ENCODE peak calls at places on chromosomes 4 and X, in six cellular contexts. L, Q, G, M, V and F are unnamed samples.

GRCh38 chrX:50680990-50681389 is 133.0 kb downstream of the SHROOM4 start:
- DNase-seq in Q (no peak), V (no peak), M (no peak), L (no peak), G (no peak), F (no peak)

GRCh38 chrX:87489071-87489470 is 28.5 kb upstream of the KLHL4 start:
- DNase-seq in L (no peak), G (no peak), V (no peak), Q (no peak), M (no peak), F (no peak)

GRCh38 chrX:9525511-9526248 is 60.8 kb downstream of the TBL1X start:
- DNase-seq in G (no peak), L (no peak), V (peak; percentile 68), Q (peak; percentile 53), M (no peak), F (no peak)

GRCh38 chr4:38663021-38663800 is 788 bp upstream of the KLF3 start:
- DNase-seq in G (peak; percentile 37), Q (peak; percentile 87), M (no peak), L (no peak), V (peak; percentile 44), F (no peak)

GRCh38 chr4:133801858-133802257 is 399.7 kb downstream of the PABPC4L start:
- DNase-seq in G (no peak), Q (no peak), V (no peak), L (no peak), M (no peak), F (no peak)

GRCh38 chr4:145531193-145531592 is 49.5 kb downstream of the SMAD1 start:
- DNase-seq in L (peak; percentile 72), G (peak; percentile 20), Q (no peak), V (peak; percentile 36), M (no peak), F (no peak)

GRCh38 chrX:136347706-136348105 is 46.9 kb downstream of the ADGRG4 start:
- DNase-seq in Q (no peak), L (no peak), M (no peak), G (no peak), V (no peak), F (no peak)

GRCh38 chr4:53651142-53651720 is 59.9 kb upstream of the LNX1 start:
- DNase-seq in L (peak; percentile 54), Q (no peak), G (peak; percentile 61), M (peak; percentile 43), V (no peak), F (no peak)

GRCh38 chr4:150158041-150158440 is 79.8 kb downstream of the DCLK2 start:
- DNase-seq in Q (no peak), L (no peak), M (no peak), V (no peak), G (no peak), F (no peak)

GRCh38 chr4:114077610-114078009 is 98.2 kb upstream of the ARSJ start:
- DNase-seq in G (peak; percentile 5), L (no peak), M (no peak), V (no peak), Q (no peak), F (peak; percentile 58)

GRCh38 chr4:139887378-139887801 is 221.8 kb downstream of the MGST2 start:
- DNase-seq in V (no peak), M (no peak), Q (no peak), L (no peak), G (no peak), F (no peak)

GRCh38 chr4:121190389-121190788 is 26.3 kb upstream of the TNIP3 start:
- DNase-seq in M (no peak), L (no peak), Q (no peak), V (no peak), G (no peak), F (no peak)
- H3K4me3 ChIP-seq in M (no peak overlapping the region), L (no peak overlapping the region), Q (no peak overlapping the region), V (no peak overlapping the region), G (no peak overlapping the region), F (no peak overlapping the region)

GRCh38 chr4:24980064-24980690 is 50.6 kb downstream of the LGI2 start:
- DNase-seq in G (peak; percentile 71), M (no peak), L (peak; percentile 51), Q (peak; percentile 68), V (peak; percentile 54), F (peak; percentile 39)
- H3K4me3 ChIP-seq in G (no peak overlapping the region), M (peak overlapping the region; percentile 13), L (peak overlapping the region; percentile 45), Q (no peak overlapping the region), V (no peak overlapping the region), F (no peak overlapping the region)

GRCh38 chrX:125203379-125203736 is 116.3 kb upstream of the TEX13C start:
- DNase-seq in Q (peak; percentile 18), L (peak; percentile 17), V (no peak), M (no peak), G (no peak), F (no peak)

GRCh38 chrX:125202486-125203378 is 116.9 kb upstream of the TEX13C start:
- DNase-seq in L (peak; percentile 33), G (peak; percentile 1), Q (peak; percentile 0), M (no peak), V (no peak), F (no peak)

GRCh38 chrX:125205084-125205917 is 114.4 kb upstream of the TEX13C start:
- DNase-seq in L (peak; percentile 66), Q (peak; percentile 74), M (peak; percentile 24), G (peak; percentile 64), V (no peak), F (no peak)

GRCh38 chrX:125203737-125204578 is 115.7 kb upstream of the TEX13C start:
- DNase-seq in V (no peak), M (peak; percentile 19), G (peak; percentile 8), Q (peak; percentile 56), L (peak; percentile 33), F (no peak)

DNA sequence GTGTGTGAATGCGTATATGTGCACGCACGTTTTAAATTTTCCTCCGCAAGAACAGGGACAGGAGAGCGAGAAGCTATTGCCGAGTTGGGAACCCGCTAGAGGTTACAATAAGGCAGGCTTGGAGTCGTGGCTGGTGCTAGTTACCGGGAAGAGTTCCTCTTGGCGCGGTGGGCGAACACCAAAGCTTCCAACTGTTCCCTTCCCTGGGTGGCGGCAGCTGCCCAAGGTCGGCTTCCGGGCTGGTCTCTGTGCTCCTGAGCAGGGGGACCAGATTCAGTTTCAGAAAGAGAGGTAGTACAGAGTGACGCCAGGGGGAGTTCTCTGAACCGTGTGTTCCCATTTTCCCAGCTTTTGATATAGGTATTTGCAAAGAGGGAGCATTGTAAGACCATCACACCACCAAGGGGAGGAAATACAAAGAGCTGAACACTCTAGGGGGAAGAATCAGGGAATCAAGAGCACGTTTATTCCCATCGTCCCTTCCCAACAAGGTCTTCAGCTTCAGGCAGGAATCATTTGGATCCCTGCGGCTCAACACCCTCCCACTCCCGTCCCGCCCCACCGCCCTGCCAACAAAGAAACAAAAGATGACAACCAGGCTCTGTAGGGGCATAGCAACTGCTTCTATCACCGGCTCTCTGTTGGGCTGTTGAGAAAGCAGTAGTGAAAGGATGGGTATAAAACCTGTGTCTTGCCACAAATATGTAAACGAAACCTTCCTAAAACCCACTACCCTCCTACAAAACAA is 113.6 kb upstream of the TEX13C start:
- DNase-seq in V (no peak), G (peak; percentile 2), Q (peak; percentile 54), M (no peak), L (peak; percentile 18), F (no peak)
- H3K4me3 ChIP-seq in V (no peak overlapping the region), G (no peak overlapping the region), Q (peak overlapping the region; percentile 35), M (peak overlapping the region; percentile 35), L (peak overlapping the region; percentile 47), F (no peak overlapping the region)

GRCh38 chrX:43313035-43313434 is 343.1 kb upstream of the MAOA start:
- DNase-seq in G (no peak), V (no peak), Q (no peak), L (no peak), M (no peak), F (no peak)
- H3K4me3 ChIP-seq in G (no peak overlapping the region), V (no peak overlapping the region), Q (no peak overlapping the region), L (no peak overlapping the region), M (no peak overlapping the region), F (no peak overlapping the region)

GRCh38 chrX:13092455-13092941 is 48.1 kb upstream of the FAM9C start:
- DNase-seq in Q (no peak), V (no peak), G (peak; percentile 59), L (no peak), M (no peak), F (no peak)
- H3K4me3 ChIP-seq in Q (no peak overlapping the region), V (no peak overlapping the region), G (no peak overlapping the region), L (no peak overlapping the region), M (no peak overlapping the region), F (no peak overlapping the region)

GRCh38 chr4:57102050-57102564 is 8.1 kb downstream of the IGFBP7 start:
- DNase-seq in G (peak; percentile 52), L (peak; percentile 84), M (no peak), Q (peak; percentile 85), V (no peak), F (peak; percentile 73)
- H3K4me3 ChIP-seq in G (no peak overlapping the region), L (no peak overlapping the region), M (no peak overlapping the region), Q (no peak overlapping the region), V (no peak overlapping the region), F (no peak overlapping the region)

GRCh38 chrX:42691196-42691595 is 86.8 kb downstream of the PPP1R2C start:
- DNase-seq in M (no peak), V (no peak), G (no peak), L (no peak), Q (no peak), F (no peak)

GRCh38 chrX:42684062-42684461 is 93.9 kb downstream of the PPP1R2C start:
- DNase-seq in V (no peak), Q (no peak), M (no peak), G (no peak), L (no peak), F (no peak)

GRCh38 chrX:42686296-42686695 is 91.7 kb downstream of the PPP1R2C start:
- DNase-seq in V (no peak), L (no peak), Q (no peak), G (no peak), M (no peak), F (no peak)

GRCh38 chrX:42686706-42687105 is 91.3 kb downstream of the PPP1R2C start:
- DNase-seq in G (no peak), Q (no peak), L (no peak), M (no peak), V (no peak), F (no peak)
- H3K4me3 ChIP-seq in G (no peak overlapping the region), Q (no peak overlapping the region), L (no peak overlapping the region), M (no peak overlapping the region), V (no peak overlapping the region), F (no peak overlapping the region)

DNA sequence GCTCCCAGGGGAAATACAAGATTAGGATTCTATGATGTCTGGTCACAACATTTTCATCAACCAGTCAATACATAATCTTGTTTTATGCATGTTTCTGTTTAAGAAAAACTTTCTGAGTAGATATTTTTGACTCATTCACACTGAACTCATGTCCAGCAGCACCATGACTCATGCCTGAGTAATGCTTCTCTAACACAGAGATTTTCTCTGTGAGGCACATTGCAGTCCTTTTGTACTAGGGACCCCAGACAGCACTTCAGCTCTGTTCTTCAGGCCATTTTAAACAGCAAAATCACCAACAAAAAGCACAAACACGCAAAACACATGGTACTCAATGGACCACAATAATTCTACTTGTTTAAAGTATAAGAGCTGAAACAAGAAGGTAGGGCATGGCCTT is 83.5 kb downstream of the MXRA5 start:
- DNase-seq in V (no peak), L (no peak), G (peak; percentile 9), Q (no peak), M (no peak), F (peak; percentile 78)
- H3K4me3 ChIP-seq in V (no peak overlapping the region), L (no peak overlapping the region), G (no peak overlapping the region), Q (no peak overlapping the region), M (no peak overlapping the region), F (no peak overlapping the region)

GRCh38 chr4:184228306-184228705 is 10.6 kb upstream of the ENPP6 start:
- DNase-seq in M (no peak), L (no peak), V (no peak), G (no peak), Q (no peak), F (no peak)
- H3K4me3 ChIP-seq in M (no peak overlapping the region), L (no peak overlapping the region), V (no peak overlapping the region), G (no peak overlapping the region), Q (no peak overlapping the region), F (no peak overlapping the region)